ENCODE peak calls at places on chromosomes 16 and 17, in four cellular contexts. J is H9, U is mesenchymal stem cell, Y is H1. F is an unnamed sample. For H3K9me3, the result is how much of the 10 kb centered on the place peaks cover.

GRCh38 chr16:77922355-77922754 is 100.0 kb upstream of the CLEC3A start:
- DNase-seq in J (no peak), U (no peak), Y (no peak), F (no peak)

GRCh38 chr16:80158766-80159165 is 382.0 kb upstream of the DYNLRB2 start:
- DNase-seq in J (no peak), U (no peak), Y (no peak), F (no peak)

GRCh38 chr16:58510097-58510775 is 5.1 kb upstream of the SETD6 start:
- DNase-seq in J (no peak), U (no peak), Y (peak), F (no peak)

GRCh38 chr17:43543771-43544575 is 2.2 kb downstream of the ETV4 start:
- DNase-seq in J (peak), U (no peak), Y (no peak), F (no peak)

GRCh38 chr17:13500947-13501346 is 100.8 kb downstream of the HS3ST3A1 start:
- DNase-seq in J (no peak), U (no peak), Y (no peak), F (no peak)

GRCh38 chr16:55542459-55543082 is 23.9 kb upstream of the CAPNS2 start:
- DNase-seq in J (no peak), U (peak), Y (no peak), F (no peak)

GRCh38 chr16:11133344-11133921 is 122.6 kb downstream of the SOCS1 start:
- DNase-seq in J (peak), U (peak), Y (no peak), F (no peak)

GRCh38 chr17:75077490-75078096 is 10.2 kb upstream of the SLC16A5 start:
- DNase-seq in J (peak), U (no peak), Y (no peak), F (no peak)

GRCh38 chr17:13346996-13347762 is 254.6 kb downstream of the HS3ST3A1 start:
- DNase-seq in J (no peak), U (peak), Y (no peak), F (no peak)

GRCh38 chr17:48530208-48530886 is 464 bp downstream of the HOXB1 start:
- DNase-seq in J (peak), U (no peak), Y (peak), F (no peak)

GRCh38 chr16:4086153-4086552 is 30.1 kb downstream of the ADCY9 start:
- DNase-seq in J (no peak), U (no peak), Y (no peak), F (no peak)

GRCh38 chr17:57553991-57554825 is 190.9 kb downstream of the CCDC182 start:
- DNase-seq in J (peak), U (peak), Y (no peak), F (peak)

GRCh38 chr17:16584273-16584995 is 15.4 kb upstream of the ZNF287 start:
- DNase-seq in J (peak), U (peak), Y (peak), F (peak)

GRCh38 chr16:35141303-35141702 is 1681.9 kb downstream of the TP53TG3F start:
- DNase-seq in J (no peak), U (no peak), Y (no peak), F (no peak)

GRCh38 chr16:35142147-35142808 is 1682.9 kb downstream of the TP53TG3F start:
- DNase-seq in J (no peak), U (no peak), Y (no peak), F (no peak)

GRCh38 chr16:35144212-35144932 is 1685.0 kb downstream of the TP53TG3F start:
- DNase-seq in J (no peak), U (no peak), Y (no peak), F (no peak)

GRCh38 chr16:35140293-35140986 is 1681.0 kb downstream of the TP53TG3F start:
- DNase-seq in J (no peak), U (no peak), Y (no peak), F (no peak)

GRCh38 chr16:35142809-35143192 is 1683.4 kb downstream of the TP53TG3F start:
- DNase-seq in J (no peak), U (no peak), Y (no peak), F (no peak)
- H3K9me3 ChIP-seq in J (half or more), U (under half), Y (half or more), F (half or more)

DNA sequence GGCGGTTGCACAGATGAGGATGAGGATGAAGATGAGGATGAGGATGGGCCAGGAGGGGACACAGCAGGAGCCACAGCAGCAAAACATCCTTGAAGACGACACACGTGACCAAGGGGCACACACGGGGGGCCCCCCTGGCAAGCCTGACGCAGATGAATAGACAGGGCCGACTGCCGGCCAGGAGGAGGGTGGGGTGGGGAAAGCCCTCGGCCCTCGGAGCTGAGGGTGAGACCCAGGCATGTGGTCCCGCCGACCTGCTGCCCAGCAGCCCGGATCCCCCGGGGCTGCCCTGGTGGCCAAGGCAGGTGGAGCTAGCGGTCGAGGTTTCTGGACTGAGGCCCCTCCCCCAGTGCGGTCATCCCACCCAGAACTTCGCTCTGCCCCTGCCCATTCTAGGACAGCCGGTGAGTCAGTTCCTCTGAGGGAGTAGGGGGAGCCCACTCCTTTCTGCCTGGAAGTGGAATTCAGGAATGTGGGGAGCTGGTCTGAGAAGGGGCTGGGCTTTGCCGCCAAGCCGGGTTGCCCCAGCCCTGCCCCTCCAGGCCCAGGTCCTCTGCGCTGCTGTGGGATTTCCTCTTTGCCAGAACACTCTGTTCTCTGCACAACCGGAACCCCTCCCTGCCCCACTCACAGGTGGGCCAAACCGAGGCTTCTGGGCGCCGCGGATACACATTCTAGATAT is 9.9 kb downstream of the CYGB start:
- DNase-seq in J (peak), U (peak), Y (peak), F (no peak)
- H2BK5ac ChIP-seq in J (no peak), U (no peak), Y (peak), F (no peak)

DNA sequence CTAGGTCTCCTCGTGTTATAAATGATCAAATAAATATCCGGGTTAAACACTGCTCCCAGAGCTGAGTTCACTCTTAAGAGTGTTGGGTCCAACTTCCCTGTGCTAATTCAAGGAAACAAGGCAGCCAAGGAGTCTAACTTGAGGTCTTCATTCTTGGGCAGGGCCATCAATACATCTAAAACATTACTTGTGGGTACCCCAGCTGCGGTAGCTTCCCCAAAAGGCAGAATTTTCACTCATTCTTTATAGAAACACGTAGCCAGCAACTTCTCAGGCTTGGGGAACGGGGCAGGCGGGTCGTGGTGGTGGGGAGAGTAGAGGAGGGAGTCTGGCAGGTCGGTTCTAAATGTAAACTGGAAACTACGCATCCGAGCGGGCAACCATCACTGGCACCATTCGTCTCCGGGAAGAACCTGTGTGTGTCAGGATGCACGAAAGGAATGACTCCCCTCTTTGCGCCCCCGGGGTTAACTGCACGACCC is 660 bp upstream of the METTL9 start:
- DNase-seq in J (no peak), U (no peak), Y (no peak), F (no peak)
- H2BK12ac ChIP-seq in J (no peak), U (no peak), Y (no peak), F (no peak)

GRCh38 chr16:75175074-75175473 is 26.8 kb downstream of the ZFP1 start:
- DNase-seq in J (no peak), U (no peak), Y (no peak), F (no peak)
- H3K9me3 ChIP-seq in J (under half), U (half or more), Y (under half), F (under half)

GRCh38 chr17:81980752-81981239 is 3.4 kb downstream of the ASPSCR1 start:
- DNase-seq in J (no peak), U (no peak), Y (no peak), F (no peak)
- H2BK5ac ChIP-seq in J (no peak), U (no peak), Y (peak), F (no peak)

GRCh38 chr16:70708381-70709253 is 22.8 kb upstream of the MTSS2 start:
- DNase-seq in J (no peak), U (no peak), Y (no peak), F (no peak)
- H2BK12ac ChIP-seq in J (no peak), U (peak), Y (peak), F (no peak)

GRCh38 chr16:35575432-35575821 is 2116.0 kb downstream of the TP53TG3F start:
- DNase-seq in J (no peak), U (no peak), Y (no peak), F (no peak)
- H3K9me3 ChIP-seq in J (half or more), U (under half), Y (half or more), F (under half)

GRCh38 chr16:2462031-2462866 is 2.3 kb downstream of the TEDC2 start:
- DNase-seq in J (no peak), U (no peak), Y (no peak), F (no peak)
- H2BK5ac ChIP-seq in J (no peak), U (no peak), Y (no peak), F (no peak)

GRCh38 chr16:70715113-70715711 is 29.4 kb upstream of the MTSS2 start:
- DNase-seq in J (no peak), U (peak), Y (no peak), F (no peak)

GRCh38 chr16:70714526-70715112 is 28.8 kb upstream of the MTSS2 start:
- DNase-seq in J (no peak), U (no peak), Y (no peak), F (no peak)

GRCh38 chr16:70717817-70718216 is 32.0 kb upstream of the MTSS2 start:
- DNase-seq in J (no peak), U (no peak), Y (no peak), F (no peak)

GRCh38 chr16:70715860-70716357 is 30.1 kb upstream of the MTSS2 start:
- DNase-seq in J (no peak), U (no peak), Y (no peak), F (no peak)

GRCh38 chr16:70717065-70717464 is 31.2 kb upstream of the MTSS2 start:
- DNase-seq in J (no peak), U (no peak), Y (no peak), F (no peak)
- H2BK12ac ChIP-seq in J (no peak), U (peak), Y (no peak), F (no peak)